ENCODE peak calls at places on chromosome X, in eight cellular contexts. One of them, this sample, is unnamed. For H3K4me1 and H3K36me3, the result is how much of the 10 kb centered on the place peaks cover.

GRCh38 chrX:35890699-35891098 is 28.8 kb upstream of the CFAP47 start:
- DNase-seq in kidney: peak
- DNase-seq in transverse colon: peak
- DNase-seq in prostate gland: peak
- DNase-seq in IMR-90: peak
- DNase-seq in spleen: no peak
- DNase-seq in ascending aorta: no peak
- DNase-seq in CD4-positive, alpha-beta memory T cell: no peak
- DNase-seq in this sample: no peak

GRCh38 chrX:48021026-48021900 is 14.5 kb downstream of the SPACA5 start:
- DNase-seq in kidney: peak
- DNase-seq in transverse colon: peak
- DNase-seq in prostate gland: peak
- DNase-seq in IMR-90: peak
- DNase-seq in spleen: peak
- DNase-seq in ascending aorta: peak
- DNase-seq in CD4-positive, alpha-beta memory T cell: peak
- DNase-seq in this sample: peak

GRCh38 chrX:103616676-103617186 is 9.0 kb downstream of the TCEAL3 start:
- DNase-seq in kidney: no peak
- DNase-seq in transverse colon: no peak
- DNase-seq in prostate gland: no peak
- DNase-seq in IMR-90: no peak
- DNase-seq in spleen: no peak
- DNase-seq in ascending aorta: no peak
- DNase-seq in CD4-positive, alpha-beta memory T cell: no peak
- DNase-seq in this sample: no peak

GRCh38 chrX:2608638-2609430 is 82.3 kb upstream of the CD99 start:
- DNase-seq in kidney: peak
- DNase-seq in transverse colon: peak
- DNase-seq in prostate gland: peak
- DNase-seq in IMR-90: peak
- DNase-seq in spleen: peak
- DNase-seq in ascending aorta: peak
- DNase-seq in CD4-positive, alpha-beta memory T cell: peak
- DNase-seq in this sample: peak

GRCh38 chrX:151791961-151792360 is 57.4 kb downstream of the CNGA2 start:
- DNase-seq in kidney: no peak
- DNase-seq in transverse colon: no peak
- DNase-seq in prostate gland: no peak
- DNase-seq in IMR-90: no peak
- DNase-seq in spleen: no peak
- DNase-seq in ascending aorta: no peak
- DNase-seq in CD4-positive, alpha-beta memory T cell: no peak
- DNase-seq in this sample: no peak

GRCh38 chrX:69093960-69094935 is 71.0 kb downstream of the PJA1 start:
- DNase-seq in kidney: no peak
- DNase-seq in transverse colon: peak
- DNase-seq in prostate gland: peak
- DNase-seq in IMR-90: peak
- DNase-seq in spleen: peak
- DNase-seq in ascending aorta: peak
- DNase-seq in CD4-positive, alpha-beta memory T cell: no peak
- DNase-seq in this sample: peak

GRCh38 chrX:31423575-31424284 is 351.9 kb upstream of the FTHL17 start:
- DNase-seq in kidney: no peak
- DNase-seq in transverse colon: peak
- DNase-seq in prostate gland: peak
- DNase-seq in IMR-90: peak
- DNase-seq in spleen: no peak
- DNase-seq in ascending aorta: no peak
- DNase-seq in CD4-positive, alpha-beta memory T cell: no peak
- DNase-seq in this sample: peak

GRCh38 chrX:105483011-105483410 is 262.5 kb upstream of the TEX13A start:
- DNase-seq in kidney: no peak
- DNase-seq in transverse colon: no peak
- DNase-seq in prostate gland: no peak
- DNase-seq in IMR-90: peak
- DNase-seq in spleen: no peak
- DNase-seq in ascending aorta: no peak
- DNase-seq in CD4-positive, alpha-beta memory T cell: no peak
- DNase-seq in this sample: no peak

GRCh38 chrX:140040397-140040796 is 75.1 kb upstream of the CXorf66 start:
- DNase-seq in kidney: no peak
- DNase-seq in transverse colon: peak
- DNase-seq in prostate gland: no peak
- DNase-seq in IMR-90: no peak
- DNase-seq in spleen: no peak
- DNase-seq in ascending aorta: no peak
- DNase-seq in CD4-positive, alpha-beta memory T cell: no peak
- DNase-seq in this sample: no peak

GRCh38 chrX:20352935-20353336 is 86.2 kb upstream of the RPS6KA3 start:
- DNase-seq in kidney: no peak
- DNase-seq in transverse colon: no peak
- DNase-seq in prostate gland: no peak
- DNase-seq in IMR-90: no peak
- DNase-seq in spleen: no peak
- DNase-seq in ascending aorta: no peak
- DNase-seq in CD4-positive, alpha-beta memory T cell: no peak
- DNase-seq in this sample: no peak

GRCh38 chrX:16981980-16982379 is 35.5 kb downstream of the REPS2 start:
- DNase-seq in kidney: no peak
- DNase-seq in transverse colon: no peak
- DNase-seq in prostate gland: no peak
- DNase-seq in IMR-90: no peak
- DNase-seq in spleen: no peak
- DNase-seq in ascending aorta: no peak
- DNase-seq in CD4-positive, alpha-beta memory T cell: no peak
- DNase-seq in this sample: no peak

GRCh38 chrX:13001961-13002671 is 27.2 kb downstream of the TMSB4X start:
- DNase-seq in kidney: no peak
- DNase-seq in transverse colon: no peak
- DNase-seq in prostate gland: no peak
- DNase-seq in IMR-90: peak
- DNase-seq in spleen: no peak
- DNase-seq in ascending aorta: no peak
- DNase-seq in CD4-positive, alpha-beta memory T cell: peak
- DNase-seq in this sample: no peak
- H3K4me1 ChIP-seq in kidney: under half
- H3K4me1 ChIP-seq in transverse colon: under half
- H3K4me1 ChIP-seq in prostate gland: under half
- H3K4me1 ChIP-seq in IMR-90: under half
- H3K4me1 ChIP-seq in spleen: half or more
- H3K4me1 ChIP-seq in ascending aorta: under half
- H3K4me1 ChIP-seq in CD4-positive, alpha-beta memory T cell: half or more
- H3K4me1 ChIP-seq in this sample: under half

DNA sequence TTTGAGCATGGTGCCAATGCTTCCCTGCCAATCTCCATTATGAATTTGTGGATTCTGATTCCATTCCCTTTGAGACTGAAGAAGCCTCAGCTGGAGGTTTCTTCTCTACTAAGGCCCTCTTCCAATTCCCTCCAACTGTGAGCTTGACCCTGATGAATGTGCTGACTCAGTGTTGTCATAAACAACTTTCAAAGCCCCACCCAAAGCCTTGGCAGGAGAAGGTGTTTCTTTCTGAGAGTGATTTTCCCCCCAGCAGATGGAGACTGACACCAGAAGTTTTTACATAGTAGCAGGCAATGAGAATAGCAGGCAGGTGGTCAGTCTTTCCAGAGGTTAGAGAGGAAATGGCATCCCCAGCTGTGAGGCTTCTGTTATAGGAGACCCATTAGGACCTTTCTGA is 53.1 kb downstream of the OCRL start:
- DNase-seq in kidney: no peak
- DNase-seq in transverse colon: no peak
- DNase-seq in prostate gland: no peak
- DNase-seq in IMR-90: peak
- DNase-seq in spleen: no peak
- DNase-seq in ascending aorta: no peak
- DNase-seq in CD4-positive, alpha-beta memory T cell: no peak
- DNase-seq in this sample: no peak
- H3K36me3 ChIP-seq in kidney: under half
- H3K36me3 ChIP-seq in transverse colon: under half
- H3K36me3 ChIP-seq in prostate gland: under half
- H3K36me3 ChIP-seq in IMR-90: under half
- H3K36me3 ChIP-seq in spleen: under half
- H3K36me3 ChIP-seq in ascending aorta: under half
- H3K36me3 ChIP-seq in CD4-positive, alpha-beta memory T cell: under half
- H3K36me3 ChIP-seq in this sample: under half

DNA sequence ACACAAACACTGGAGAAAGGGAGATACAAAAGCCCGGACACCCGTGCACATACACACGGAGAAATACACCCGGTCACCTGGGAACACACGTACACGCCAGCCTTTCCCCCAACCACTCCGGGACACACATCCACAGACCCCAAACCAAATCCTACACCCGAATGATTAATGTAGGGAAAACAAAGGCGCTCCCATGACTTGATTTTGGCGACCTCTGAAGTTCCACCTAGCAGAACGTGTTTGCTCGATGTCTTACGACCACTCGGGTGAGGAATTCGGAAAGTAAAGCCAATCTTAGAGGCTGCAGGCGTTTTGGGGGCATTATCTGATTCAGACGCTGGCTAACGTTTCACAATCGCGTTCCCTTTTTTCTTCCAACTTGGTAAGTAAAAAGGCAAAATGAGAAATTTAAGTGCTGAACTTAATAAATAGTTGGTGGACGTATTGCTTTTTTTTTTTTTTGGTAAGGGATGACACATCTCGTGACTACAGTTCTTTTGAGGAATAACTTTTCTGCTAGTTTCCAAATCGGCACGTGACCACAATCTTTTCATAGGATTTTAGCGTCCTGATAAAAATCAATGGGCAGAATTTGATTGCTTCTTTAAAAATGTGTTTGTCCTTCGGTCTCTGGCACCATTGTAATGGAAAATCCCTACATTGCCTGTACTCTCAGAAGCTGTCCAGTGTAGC is 737 bp downstream of the RAB9A start:
- DNase-seq in kidney: no peak
- DNase-seq in transverse colon: no peak
- DNase-seq in prostate gland: no peak
- DNase-seq in IMR-90: peak
- DNase-seq in spleen: no peak
- DNase-seq in ascending aorta: no peak
- DNase-seq in CD4-positive, alpha-beta memory T cell: no peak
- DNase-seq in this sample: peak
- H3K4me1 ChIP-seq in kidney: under half
- H3K4me1 ChIP-seq in transverse colon: under half
- H3K4me1 ChIP-seq in prostate gland: under half
- H3K4me1 ChIP-seq in IMR-90: under half
- H3K4me1 ChIP-seq in spleen: half or more
- H3K4me1 ChIP-seq in ascending aorta: under half
- H3K4me1 ChIP-seq in CD4-positive, alpha-beta memory T cell: half or more
- H3K4me1 ChIP-seq in this sample: under half

GRCh38 chrX:131724292-131724691 is 180.4 kb downstream of the OR13H1 start:
- DNase-seq in kidney: no peak
- DNase-seq in transverse colon: no peak
- DNase-seq in prostate gland: no peak
- DNase-seq in IMR-90: no peak
- DNase-seq in spleen: no peak
- DNase-seq in ascending aorta: no peak
- DNase-seq in CD4-positive, alpha-beta memory T cell: no peak
- DNase-seq in this sample: no peak
- H3K36me3 ChIP-seq in kidney: under half
- H3K36me3 ChIP-seq in transverse colon: under half
- H3K36me3 ChIP-seq in prostate gland: under half
- H3K36me3 ChIP-seq in IMR-90: under half
- H3K36me3 ChIP-seq in spleen: under half
- H3K36me3 ChIP-seq in ascending aorta: under half
- H3K36me3 ChIP-seq in CD4-positive, alpha-beta memory T cell: under half
- H3K36me3 ChIP-seq in this sample: under half

GRCh38 chrX:10166248-10166716 is 9.5 kb downstream of the CLCN4 start:
- DNase-seq in kidney: no peak
- DNase-seq in transverse colon: no peak
- DNase-seq in prostate gland: no peak
- DNase-seq in IMR-90: no peak
- DNase-seq in spleen: no peak
- DNase-seq in ascending aorta: no peak
- DNase-seq in CD4-positive, alpha-beta memory T cell: no peak
- DNase-seq in this sample: no peak

GRCh38 chrX:10160221-10160620 is 3.4 kb downstream of the CLCN4 start:
- DNase-seq in kidney: no peak
- DNase-seq in transverse colon: no peak
- DNase-seq in prostate gland: no peak
- DNase-seq in IMR-90: no peak
- DNase-seq in spleen: no peak
- DNase-seq in ascending aorta: no peak
- DNase-seq in CD4-positive, alpha-beta memory T cell: no peak
- DNase-seq in this sample: no peak

GRCh38 chrX:10164879-10165278 is 8.1 kb downstream of the CLCN4 start:
- DNase-seq in kidney: no peak
- DNase-seq in transverse colon: no peak
- DNase-seq in prostate gland: no peak
- DNase-seq in IMR-90: no peak
- DNase-seq in spleen: no peak
- DNase-seq in ascending aorta: no peak
- DNase-seq in CD4-positive, alpha-beta memory T cell: no peak
- DNase-seq in this sample: no peak

GRCh38 chrX:10165580-10166247 is 8.9 kb downstream of the CLCN4 start:
- DNase-seq in kidney: no peak
- DNase-seq in transverse colon: no peak
- DNase-seq in prostate gland: no peak
- DNase-seq in IMR-90: no peak
- DNase-seq in spleen: no peak
- DNase-seq in ascending aorta: no peak
- DNase-seq in CD4-positive, alpha-beta memory T cell: no peak
- DNase-seq in this sample: no peak

DNA sequence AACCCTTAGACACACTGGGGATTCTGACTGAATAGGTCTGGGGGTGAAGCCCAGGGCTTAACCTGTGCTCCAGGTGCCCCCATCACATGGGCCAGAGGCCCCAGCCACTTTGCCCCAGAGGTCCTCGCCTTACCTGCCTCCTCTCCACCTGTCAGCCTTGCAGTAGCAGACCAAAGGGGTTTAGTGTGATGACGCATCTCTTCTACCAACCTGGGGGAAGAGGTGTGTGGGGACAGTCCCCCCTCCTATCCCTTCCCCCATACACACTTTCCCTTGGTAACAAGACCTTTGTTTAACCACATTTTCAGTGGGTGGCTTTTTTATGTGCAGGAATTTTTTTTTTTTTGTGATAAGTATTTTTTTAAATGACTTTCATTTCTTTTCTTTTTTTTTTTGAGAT is 6.3 kb downstream of the CLCN4 start:
- DNase-seq in kidney: no peak
- DNase-seq in transverse colon: no peak
- DNase-seq in prostate gland: no peak
- DNase-seq in IMR-90: no peak
- DNase-seq in spleen: no peak
- DNase-seq in ascending aorta: no peak
- DNase-seq in CD4-positive, alpha-beta memory T cell: no peak
- DNase-seq in this sample: no peak
- H3K4me1 ChIP-seq in kidney: under half
- H3K4me1 ChIP-seq in transverse colon: under half
- H3K4me1 ChIP-seq in prostate gland: under half
- H3K4me1 ChIP-seq in IMR-90: under half
- H3K4me1 ChIP-seq in spleen: under half
- H3K4me1 ChIP-seq in ascending aorta: under half
- H3K4me1 ChIP-seq in CD4-positive, alpha-beta memory T cell: under half
- H3K4me1 ChIP-seq in this sample: under half

DNA sequence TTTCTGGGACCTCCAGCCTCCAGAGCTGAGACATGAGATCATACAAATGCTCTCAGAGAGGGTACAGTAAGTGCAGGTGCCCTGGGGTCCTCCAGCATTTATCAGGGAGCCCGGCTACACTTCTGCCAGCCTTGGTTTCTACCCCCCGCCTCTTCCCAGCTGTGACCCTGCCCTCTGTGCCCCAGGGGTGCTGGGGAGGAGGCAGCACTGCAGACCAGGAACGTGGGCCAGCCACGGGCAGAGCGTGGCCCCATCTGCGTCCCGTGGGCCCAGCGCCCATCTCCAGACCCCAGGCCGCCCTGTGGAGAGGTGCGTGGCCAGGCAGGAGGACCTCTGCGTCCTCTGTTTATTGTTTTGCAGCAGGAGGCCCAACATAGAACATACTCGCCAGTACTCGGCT is 6.1 kb downstream of the SLC25A6 start:
- DNase-seq in kidney: peak
- DNase-seq in transverse colon: no peak
- DNase-seq in prostate gland: no peak
- DNase-seq in IMR-90: no peak
- DNase-seq in spleen: peak
- DNase-seq in ascending aorta: no peak
- DNase-seq in CD4-positive, alpha-beta memory T cell: no peak
- DNase-seq in this sample: no peak
- H3K36me3 ChIP-seq in kidney: under half
- H3K36me3 ChIP-seq in transverse colon: half or more
- H3K36me3 ChIP-seq in prostate gland: under half
- H3K36me3 ChIP-seq in IMR-90: half or more
- H3K36me3 ChIP-seq in spleen: half or more
- H3K36me3 ChIP-seq in ascending aorta: half or more
- H3K36me3 ChIP-seq in CD4-positive, alpha-beta memory T cell: half or more
- H3K36me3 ChIP-seq in this sample: half or more